ENCODE peak calls at places on chromosomes 12 and 14, in eight cellular contexts. U is A549; O is effector memory CD4-positive, alpha-beta T cell; N is CD4-positive, CD25-positive, alpha-beta regulatory T cell; A is Peyer's patch; D is tibial nerve; Y is endothelial cell of umbilical vein; J is coronary artery. Q is an unnamed sample.

GRCh38 chr12:127621366-127621765 is 645.6 kb upstream of the TMEM132C start:
- DNase-seq in A (no peak), O (no peak), N (no peak), Y (no peak), D (no peak), U (no peak), J (no peak), Q (no peak)

GRCh38 chr14:63642229-63642611 is 549 bp upstream of the WDR89 start:
- DNase-seq in A (peak), J (peak), Y (peak), N (peak), U (peak), O (peak), D (peak), Q (peak)

GRCh38 chr14:49954171-49954631 is 61.3 kb downstream of the ARF6 start:
- DNase-seq in O (no peak), N (no peak), D (no peak), J (no peak), Y (no peak), A (no peak), U (peak), Q (no peak)

GRCh38 chr12:57110189-57111045 is 745 bp downstream of the STAT6 start:
- DNase-seq in O (peak), A (peak), Y (peak), J (no peak), U (peak), D (peak), N (peak), Q (peak)

GRCh38 chr12:98645572-98646067 is 530 bp downstream of the APAF1 start:
- DNase-seq in Y (peak), J (no peak), O (peak), A (no peak), D (peak), N (peak), U (peak), Q (peak)

GRCh38 chr14:60618200-60618599 is 31.1 kb downstream of the SIX1 start:
- DNase-seq in J (no peak), Y (no peak), N (no peak), U (no peak), A (no peak), D (no peak), O (no peak), Q (no peak)

GRCh38 chr14:44982594-44982993 is 20.6 kb downstream of the TOGARAM1 start:
- DNase-seq in D (no peak), Y (no peak), J (no peak), U (no peak), O (no peak), A (no peak), N (no peak), Q (no peak)

GRCh38 chr12:129544716-129545115 is 359.1 kb downstream of the TMEM132D start:
- DNase-seq in J (no peak), D (no peak), U (no peak), N (no peak), O (no peak), Y (no peak), A (no peak), Q (no peak)

GRCh38 chr12:89252284-89252683 is 100.0 kb downstream of the DUSP6 start:
- DNase-seq in A (no peak), D (no peak), J (no peak), Y (no peak), O (no peak), U (no peak), N (no peak), Q (no peak)

GRCh38 chr14:78153069-78153351 is 17.2 kb upstream of the NRXN3 start:
- DNase-seq in O (no peak), U (peak), N (no peak), D (no peak), A (no peak), Y (no peak), J (no peak), Q (no peak)

GRCh38 chr12:129237881-129238280 is 384.6 kb downstream of the GLT1D1 start:
- DNase-seq in Y (no peak), U (no peak), J (no peak), O (no peak), D (no peak), A (no peak), N (no peak), Q (no peak)

GRCh38 chr12:85843606-85844325 is 7.6 kb upstream of the RASSF9 start:
- DNase-seq in J (no peak), N (no peak), O (no peak), U (no peak), Y (no peak), D (no peak), A (no peak), Q (no peak)

GRCh38 chr12:92431146-92431545 is 271.6 kb upstream of the PLEKHG7 start:
- DNase-seq in O (no peak), Y (no peak), J (no peak), A (no peak), D (no peak), U (no peak), N (no peak), Q (peak)

GRCh38 chr12:111451232-111451631 is 45.5 kb downstream of the SH2B3 start:
- DNase-seq in O (no peak), N (no peak), U (no peak), A (no peak), J (no peak), Y (no peak), D (no peak), Q (no peak)
- H3K27ac ChIP-seq in O (no peak), N (no peak), U (no peak), A (no peak), J (no peak), Y (no peak), D (no peak), Q (no peak)

GRCh38 chr14:59086241-59086899 is 102.1 kb upstream of the DAAM1 start:
- DNase-seq in N (no peak), A (no peak), D (no peak), O (no peak), Y (no peak), U (no peak), J (no peak), Q (no peak)

GRCh38 chr14:59090572-59090971 is 97.9 kb upstream of the DAAM1 start:
- DNase-seq in D (no peak), J (no peak), A (no peak), N (no peak), Y (no peak), O (no peak), U (no peak), Q (no peak)

GRCh38 chr14:59085207-59085739 is 103.2 kb upstream of the DAAM1 start:
- DNase-seq in A (no peak), U (no peak), O (no peak), N (no peak), J (no peak), D (no peak), Y (no peak), Q (no peak)

GRCh38 chr14:59087711-59088110 is 100.8 kb upstream of the DAAM1 start:
- DNase-seq in A (no peak), Y (no peak), J (no peak), U (no peak), D (no peak), O (no peak), N (no peak), Q (no peak)

GRCh38 chr14:59087240-59087639 is 101.2 kb upstream of the DAAM1 start:
- DNase-seq in O (no peak), U (no peak), Y (no peak), N (no peak), J (no peak), D (no peak), A (no peak), Q (no peak)
- H3K27ac ChIP-seq in O (no peak), U (no peak), Y (no peak), N (no peak), J (no peak), D (no peak), A (no peak), Q (no peak)

GRCh38 chr12:1605129-1606020 is 11.0 kb upstream of the FBXL14 start:
- DNase-seq in U (peak), O (peak), Y (peak), N (peak), J (peak), D (peak), A (peak), Q (peak)

GRCh38 chr12:1606021-1606622 is 11.7 kb upstream of the FBXL14 start:
- DNase-seq in Y (peak), A (peak), D (peak), O (peak), J (peak), U (peak), N (no peak), Q (no peak)

GRCh38 chr12:1608783-1609119 is 14.4 kb upstream of the FBXL14 start:
- DNase-seq in J (no peak), Y (no peak), A (no peak), N (no peak), O (no peak), D (no peak), U (no peak), Q (no peak)

GRCh38 chr12:1610072-1610643 is 15.8 kb upstream of the FBXL14 start:
- DNase-seq in J (no peak), D (no peak), A (no peak), O (no peak), U (no peak), N (no peak), Y (no peak), Q (no peak)

DNA sequence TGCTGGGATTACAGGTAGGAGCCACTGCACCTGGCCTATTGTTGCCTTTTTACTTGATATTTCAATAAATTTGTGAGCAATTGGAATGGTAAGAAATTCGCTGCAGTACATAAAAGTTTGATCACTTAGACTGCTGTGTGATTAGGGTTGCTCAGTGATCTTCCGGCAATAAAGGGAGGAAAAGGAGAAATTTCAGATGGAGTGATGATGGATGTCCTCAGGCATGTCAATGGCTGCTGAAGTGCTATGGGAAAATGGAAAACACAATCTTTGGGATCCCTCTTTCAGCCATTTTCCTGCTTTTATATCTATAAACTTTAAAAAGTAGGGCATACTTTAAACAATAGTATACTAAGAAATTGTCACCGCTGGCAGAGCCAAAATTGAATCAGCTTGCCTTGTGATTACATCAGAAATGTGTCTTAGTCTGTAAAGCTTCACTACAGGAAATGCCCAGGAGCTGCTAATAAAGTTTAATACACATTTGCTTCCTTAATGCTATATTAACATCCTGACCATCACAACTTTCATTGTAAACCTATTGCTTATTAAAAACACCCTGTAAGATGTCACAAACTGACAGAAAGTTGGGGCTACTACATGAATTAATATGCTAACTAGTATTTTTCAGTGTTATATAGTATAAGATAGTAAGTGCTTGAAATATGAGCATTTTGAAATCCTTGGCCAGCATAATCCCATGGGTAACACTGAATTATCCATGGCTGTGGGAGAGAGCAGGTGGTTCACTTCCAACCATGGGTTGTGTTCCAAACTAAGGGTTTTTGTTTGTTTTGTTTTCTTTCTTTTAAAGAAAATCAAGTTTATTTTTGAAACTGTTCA is 13.8 kb upstream of the FBXL14 start:
- DNase-seq in O (no peak), J (no peak), Y (peak), N (no peak), A (no peak), U (no peak), D (no peak), Q (no peak)
- H3K27ac ChIP-seq in O (no peak), J (no peak), Y (no peak), N (no peak), A (no peak), U (peak), D (no peak), Q (no peak)

GRCh38 chr14:75577090-75577489 is 1.3 kb upstream of the FLVCR2 start:
- DNase-seq in O (no peak), A (no peak), D (no peak), Y (no peak), N (no peak), U (no peak), J (no peak), Q (no peak)
- H3K27ac ChIP-seq in O (no peak), A (no peak), D (no peak), Y (no peak), N (peak), U (peak), J (no peak), Q (no peak)

GRCh38 chr12:108312885-108313203 is 26.3 kb downstream of the CMKLR1 start:
- DNase-seq in J (peak), N (no peak), Y (peak), O (no peak), D (no peak), A (no peak), U (no peak), Q (no peak)

GRCh38 chr12:108313609-108314331 is 25.3 kb downstream of the CMKLR1 start:
- DNase-seq in O (no peak), Y (peak), U (no peak), A (no peak), J (no peak), N (peak), D (peak), Q (no peak)

GRCh38 chr12:108312073-108312884 is 26.8 kb downstream of the CMKLR1 start:
- DNase-seq in Y (no peak), A (no peak), O (no peak), U (no peak), N (no peak), D (no peak), J (no peak), Q (no peak)

GRCh38 chr12:108311605-108312004 is 27.5 kb downstream of the CMKLR1 start:
- DNase-seq in Y (no peak), O (no peak), J (no peak), D (no peak), N (no peak), A (no peak), U (no peak), Q (no peak)

DNA sequence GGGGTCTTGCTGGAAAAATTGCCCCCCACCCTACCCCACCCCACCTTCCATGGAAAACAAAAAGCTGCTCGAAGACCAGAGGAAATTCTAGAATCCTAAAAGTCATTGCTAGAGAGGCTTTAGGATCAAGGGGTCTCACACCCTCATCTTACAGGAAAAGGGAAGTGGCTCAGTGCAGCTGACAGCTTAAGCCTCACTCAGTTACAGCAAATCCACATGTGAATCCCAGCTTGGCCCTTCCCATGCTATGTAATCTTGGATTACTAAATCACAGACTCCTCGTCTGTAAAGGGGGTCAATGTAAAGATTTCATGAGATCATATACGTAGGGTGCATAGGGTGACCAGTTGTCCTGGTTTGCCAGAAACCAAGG is 25.9 kb downstream of the CMKLR1 start:
- DNase-seq in Y (no peak), O (no peak), U (no peak), A (no peak), N (no peak), J (no peak), D (no peak), Q (no peak)
- H3K27ac ChIP-seq in Y (peak), O (no peak), U (no peak), A (peak), N (peak), J (peak), D (no peak), Q (no peak)

DNA sequence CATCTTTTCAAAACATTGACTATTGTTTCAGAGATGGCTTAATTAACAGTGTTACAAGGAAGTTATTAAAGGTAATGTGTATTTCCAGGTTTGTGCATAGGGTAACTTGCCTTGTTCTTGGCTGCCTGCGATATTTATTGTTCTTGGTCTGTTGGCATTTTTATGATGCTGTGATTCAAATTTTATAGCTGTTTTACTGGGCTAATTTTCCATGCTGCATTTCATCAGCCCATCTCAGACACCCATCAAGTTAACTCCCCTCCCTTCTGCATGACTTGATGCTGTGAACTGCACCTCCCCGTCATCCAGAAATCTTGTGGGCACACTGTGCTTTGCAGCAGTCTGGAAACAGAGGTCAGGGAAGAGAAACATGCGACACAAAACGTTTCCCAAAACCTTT is 1049.2 kb downstream of the AACS start:
- DNase-seq in A (no peak), Y (no peak), O (no peak), N (no peak), D (no peak), U (no peak), J (no peak), Q (no peak)
- H3K27ac ChIP-seq in A (no peak), Y (no peak), O (no peak), N (no peak), D (no peak), U (no peak), J (no peak), Q (no peak)

GRCh38 chr12:49674318-49674985 is 32.8 kb downstream of the FMNL3 start:
- DNase-seq in J (no peak), U (no peak), D (peak), Y (no peak), N (no peak), A (no peak), O (no peak), Q (no peak)
- H3K27ac ChIP-seq in J (peak), U (no peak), D (peak), Y (peak), N (peak), A (peak), O (peak), Q (no peak)

DNA sequence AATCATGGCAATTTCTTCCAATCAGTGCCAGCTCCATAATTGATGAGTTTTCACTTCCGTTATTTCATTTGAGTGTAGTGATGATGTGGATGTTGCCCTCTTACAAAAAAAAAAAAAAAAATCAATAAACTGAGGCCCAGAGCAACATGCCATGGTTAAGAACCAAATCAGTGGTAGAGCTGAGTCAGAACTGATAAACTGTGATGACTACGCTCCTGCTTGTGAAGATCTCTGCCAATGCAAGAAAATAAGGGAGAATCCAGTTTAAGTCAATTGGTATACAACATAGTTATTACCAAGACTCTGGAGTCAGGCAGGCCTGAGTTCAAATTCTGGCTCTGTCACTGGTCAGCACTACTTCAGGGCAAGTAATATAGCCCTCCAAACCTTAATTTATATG is 102.6 kb downstream of the GPR135 start:
- DNase-seq in A (no peak), N (no peak), Y (peak), U (no peak), O (no peak), D (no peak), J (no peak), Q (no peak)
- H3K27ac ChIP-seq in A (no peak), N (no peak), Y (peak), U (peak), O (no peak), D (no peak), J (peak), Q (no peak)

GRCh38 chr12:79887912-79888311 is 47.0 kb downstream of the PPP1R12A start:
- DNase-seq in D (no peak), O (no peak), J (no peak), A (no peak), N (no peak), U (no peak), Y (no peak), Q (no peak)

GRCh38 chr12:79884401-79885006 is 50.4 kb downstream of the PPP1R12A start:
- DNase-seq in O (no peak), A (no peak), N (no peak), D (no peak), U (no peak), Y (no peak), J (no peak), Q (no peak)

GRCh38 chr12:79886917-79887519 is 47.9 kb downstream of the PPP1R12A start:
- DNase-seq in O (no peak), N (peak), J (no peak), Y (peak), A (no peak), U (peak), D (no peak), Q (no peak)

GRCh38 chr12:79883216-79883615 is 51.7 kb downstream of the PPP1R12A start:
- DNase-seq in N (no peak), O (no peak), Y (no peak), J (no peak), U (no peak), D (no peak), A (no peak), Q (no peak)

GRCh38 chr12:79885956-79886490 is 48.9 kb downstream of the PPP1R12A start:
- DNase-seq in J (no peak), U (no peak), Y (peak), N (no peak), D (no peak), O (no peak), A (no peak), Q (no peak)
- H3K27ac ChIP-seq in J (peak), U (no peak), Y (no peak), N (no peak), D (no peak), O (no peak), A (no peak), Q (no peak)